ENCODE peak calls at places on chromosome 10, in six cellular contexts. F, C, H, V, Y and A are unnamed samples.

GRCh38 chr10:112559328-112559727 is 112.3 kb downstream of the VTI1A start:
- DNase-seq in H (no peak), C (no peak), Y (no peak), F (no peak), V (no peak), A (no peak)

GRCh38 chr10:94591461-94592205 is 46.0 kb downstream of the HELLS start:
- DNase-seq in H (no peak), C (no peak), Y (no peak), V (no peak), F (no peak), A (no peak)

GRCh38 chr10:60367431-60367830 is 22.2 kb downstream of the ANK3 start:
- DNase-seq in C (no peak), H (no peak), V (no peak), Y (peak; percentile 25), F (no peak), A (no peak)

GRCh38 chr10:30637881-30638467 is 8.4 kb upstream of the LYZL2 start:
- DNase-seq in F (no peak), C (no peak), V (peak; percentile 54), Y (no peak), H (no peak), A (no peak)

GRCh38 chr10:82288461-82288881 is 413.5 kb downstream of the NRG3 start:
- DNase-seq in H (no peak), F (no peak), V (no peak), Y (no peak), C (no peak), A (no peak)

GRCh38 chr10:1402016-1402820 is 335.1 kb downstream of the ADARB2 start:
- DNase-seq in Y (no peak), C (no peak), V (no peak), H (no peak), F (no peak), A (no peak)

GRCh38 chr10:73577788-73578187 is 13.4 kb downstream of the USP54 start:
- DNase-seq in C (no peak), V (peak; percentile 52), F (peak; percentile 78), H (peak; percentile 48), Y (peak; percentile 96), A (no peak)

GRCh38 chr10:115503546-115503945 is 410.4 kb downstream of the ATRNL1 start:
- DNase-seq in V (no peak), Y (no peak), F (no peak), H (no peak), C (no peak), A (no peak)

GRCh38 chr10:90847436-90847835 is 10.4 kb downstream of the HTR7 start:
- DNase-seq in F (no peak), Y (no peak), C (no peak), V (peak; percentile 35), H (no peak), A (no peak)

GRCh38 chr10:21364196-21365114 is 161.0 kb downstream of the SKIDA1 start:
- DNase-seq in V (peak; percentile 50), C (no peak), F (peak; percentile 70), Y (no peak), H (no peak), A (peak; percentile 47)

GRCh38 chr10:104433611-104434010 is 80.0 kb downstream of the CFAP58 start:
- DNase-seq in H (no peak), C (no peak), V (no peak), F (no peak), Y (no peak), A (no peak)

GRCh38 chr10:128268015-128268722 is 141.9 kb upstream of the MKI67 start:
- DNase-seq in Y (no peak), H (no peak), C (no peak), V (no peak), F (no peak), A (no peak)

GRCh38 chr10:8037199-8037801 is 17.2 kb upstream of the GATA3 start:
- DNase-seq in H (no peak), C (no peak), F (no peak), V (no peak), Y (no peak), A (no peak)

GRCh38 chr10:59099536-59099935 is 76.9 kb upstream of the PHYHIPL start:
- DNase-seq in V (no peak), C (no peak), H (no peak), Y (no peak), F (no peak), A (no peak)

GRCh38 chr10:17026686-17027485 is 102.7 kb downstream of the CUBN start:
- DNase-seq in H (no peak), Y (no peak), F (no peak), V (no peak), C (no peak), A (no peak)

GRCh38 chr10:104303594-104304178 is 34.6 kb downstream of the ITPRIP start:
- DNase-seq in C (no peak), H (no peak), F (no peak), V (no peak), Y (no peak), A (no peak)

GRCh38 chr10:15740261-15740660 is 20.5 kb upstream of the ITGA8 start:
- DNase-seq in F (no peak), V (no peak), Y (no peak), C (no peak), H (no peak), A (no peak)

GRCh38 chr10:129546106-129546505 is 79.1 kb downstream of the MGMT start:
- DNase-seq in C (no peak), V (no peak), Y (no peak), H (no peak), F (no peak), A (no peak)

GRCh38 chr10:7797582-7797981 is 9.6 kb downstream of the ATP5F1C start:
- DNase-seq in Y (no peak), V (peak; percentile 86), C (no peak), H (peak; percentile 40), F (peak; percentile 67), A (no peak)

GRCh38 chr10:19921300-19922140 is 105.3 kb downstream of the PLXDC2 start:
- DNase-seq in F (no peak), V (no peak), H (no peak), Y (no peak), C (no peak), A (no peak)

GRCh38 chr10:99533496-99534455 is 1.0 kb downstream of the NKX2-3 start:
- DNase-seq in C (no peak), H (no peak), F (no peak), V (no peak), Y (no peak), A (no peak)

GRCh38 chr10:78445308-78445707 is 411.6 kb downstream of the RPS24 start:
- DNase-seq in C (no peak), F (no peak), H (no peak), Y (no peak), V (no peak), A (no peak)

GRCh38 chr10:78443900-78444571 is 410.4 kb downstream of the RPS24 start:
- DNase-seq in C (no peak), V (no peak), Y (peak; percentile 30), H (peak; percentile 9), F (no peak), A (no peak)

GRCh38 chr10:78441704-78442103 is 408.0 kb downstream of the RPS24 start:
- DNase-seq in Y (no peak), C (no peak), V (no peak), F (no peak), H (peak; percentile 7), A (peak; percentile 19)

GRCh38 chr10:78441010-78441409 is 407.3 kb downstream of the RPS24 start:
- DNase-seq in Y (no peak), H (no peak), C (no peak), F (no peak), V (no peak), A (no peak)

DNA sequence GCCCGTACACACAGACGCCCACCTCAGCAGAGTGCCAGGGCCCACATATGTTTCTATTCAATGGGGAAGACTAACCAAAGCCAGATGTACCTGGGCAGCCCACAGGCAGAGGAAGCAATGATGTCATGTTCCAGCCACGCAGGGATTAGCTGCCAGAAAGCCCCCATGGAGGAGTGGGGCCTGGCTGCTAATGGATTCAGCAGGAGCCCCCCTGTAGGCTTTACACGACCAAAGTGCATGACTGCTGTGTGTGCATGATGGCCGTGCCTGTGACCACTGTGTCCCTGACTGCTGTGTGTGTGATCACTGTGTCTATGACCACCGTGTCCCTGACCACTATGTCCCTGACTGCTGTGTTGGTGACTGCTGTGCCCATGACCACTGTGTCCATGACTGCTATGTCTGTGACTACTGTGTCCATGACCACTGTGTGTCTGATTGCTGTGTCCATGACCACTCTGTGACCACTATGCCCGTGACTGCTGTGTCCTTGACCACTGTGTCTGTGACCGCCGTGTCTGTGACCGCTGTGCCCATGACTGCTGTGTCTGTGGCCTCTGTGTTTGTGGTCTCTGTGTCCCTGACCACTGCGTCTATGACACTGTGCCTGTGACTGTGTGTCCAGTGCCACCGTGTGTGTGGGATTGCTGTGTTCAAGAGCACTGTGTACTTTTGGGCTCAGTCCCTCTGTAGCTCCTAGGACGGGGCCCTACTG is 409.3 kb downstream of the RPS24 start:
- DNase-seq in Y (no peak), C (no peak), F (no peak), V (no peak), H (peak; percentile 10), A (peak; percentile 23)
- TF ChIP-seq POLR2A in Y (no peak), C (no peak), F (no peak), V (no peak), H (no peak), A (no peak)

GRCh38 chr10:72297968-72298773 is 24.4 kb downstream of the DDIT4 start:
- DNase-seq in C (peak; percentile 84), Y (peak; percentile 99), V (peak; percentile 99), F (peak; percentile 99), H (peak; percentile 98), A (peak; percentile 95)
- TF ChIP-seq POLR2A in C (peak; percentile 96), Y (peak; percentile 97), V (peak; percentile 89), F (no peak), H (peak; percentile 89), A (peak; percentile 73)

GRCh38 chr10:13862541-13863233 is 275.9 kb downstream of the PRPF18 start:
- DNase-seq in C (no peak), V (no peak), H (no peak), F (no peak), Y (no peak), A (no peak)

GRCh38 chr10:13860886-13861285 is 274.1 kb downstream of the PRPF18 start:
- DNase-seq in Y (no peak), F (no peak), V (no peak), C (no peak), H (no peak), A (no peak)

GRCh38 chr10:13858709-13859108 is 271.9 kb downstream of the PRPF18 start:
- DNase-seq in C (no peak), H (no peak), Y (no peak), V (no peak), F (no peak), A (no peak)

GRCh38 chr10:13857465-13857864 is 270.7 kb downstream of the PRPF18 start:
- DNase-seq in F (no peak), H (no peak), C (no peak), Y (no peak), V (peak; percentile 19), A (no peak)

GRCh38 chr10:13859979-13860619 is 273.3 kb downstream of the PRPF18 start:
- DNase-seq in F (no peak), H (no peak), Y (no peak), V (no peak), C (no peak), A (no peak)
- TF ChIP-seq POLR2A in F (no peak), H (no peak), Y (no peak), V (no peak), C (no peak), A (no peak)

DNA sequence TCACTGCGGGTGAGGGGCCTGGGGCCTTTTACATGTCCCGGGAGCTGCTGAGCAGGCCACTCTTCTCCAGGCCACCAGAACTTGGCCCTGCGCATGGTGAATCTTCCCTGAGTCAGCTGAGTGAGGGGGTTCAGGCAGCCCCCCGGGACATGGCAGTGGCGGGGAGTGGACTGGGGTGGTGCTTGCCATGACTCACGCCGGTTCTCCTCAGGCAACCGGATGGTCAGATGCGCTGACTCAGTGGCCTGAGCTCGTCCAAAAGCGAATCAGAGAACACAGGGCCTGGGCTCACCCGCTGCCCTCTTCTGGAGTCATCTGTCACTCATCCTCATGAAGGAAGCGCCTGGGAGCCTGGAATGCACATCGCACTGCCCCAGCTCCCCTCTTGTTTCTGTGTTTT is 33.5 kb downstream of the HTRA1 start:
- DNase-seq in H (no peak), F (no peak), Y (peak; percentile 35), V (no peak), C (no peak), A (no peak)
- TF ChIP-seq POLR2A in H (no peak), F (no peak), Y (no peak), V (no peak), C (no peak), A (no peak)